ENCODE peak calls at places on chromosomes 1 and 21, in four cellular contexts. U, T, V and K are unnamed samples.

GRCh38 chr1:11643782-11644181 is 10.4 kb downstream of the FBXO2 start:
- DNase-seq in U (no peak), T (no peak), V (no peak), K (no peak)

GRCh38 chr1:16430598-16430997 is 6.6 kb downstream of the SPATA21 start:
- DNase-seq in U (no peak), T (peak; percentile 71), V (no peak), K (peak; percentile 32)

GRCh38 chr1:201051399-201051798 is 27.9 kb upstream of the KIF21B start:
- DNase-seq in U (no peak), T (no peak), V (no peak), K (no peak)

GRCh38 chr1:169103443-169103842 is 3.0 kb upstream of the ATP1B1 start:
- DNase-seq in U (no peak), T (no peak), V (no peak), K (no peak)

GRCh38 chr1:38624341-38625039 is 235.1 kb downstream of the RRAGC start:
- DNase-seq in U (no peak), T (no peak), V (no peak), K (no peak)

GRCh38 chr1:204408074-204408507 is 3.5 kb downstream of the PPP1R15B start:
- DNase-seq in U (no peak), T (no peak), V (no peak), K (no peak)

GRCh38 chr1:13783551-13783950 is 83.6 kb downstream of the PRDM2 start:
- DNase-seq in U (no peak), T (no peak), V (no peak), K (no peak)

GRCh38 chr1:93670141-93670540 is 11.5 kb downstream of the BCAR3 start:
- DNase-seq in U (no peak), T (no peak), V (no peak), K (peak; percentile 68)

GRCh38 chr1:162557536-162557935 is 4.0 kb upstream of the UAP1 start:
- DNase-seq in U (no peak), T (no peak), V (no peak), K (no peak)

GRCh38 chr1:119327066-119327435 is 41.5 kb upstream of the HAO2 start:
- DNase-seq in U (peak; percentile 50), T (no peak), V (no peak), K (no peak)

GRCh38 chr21:42684109-42684916 is 30.9 kb downstream of the PDE9A start:
- DNase-seq in U (no peak), T (no peak), V (no peak), K (no peak)

GRCh38 chr1:65235867-65236805 is 73.2 kb upstream of the DNAJC6 start:
- DNase-seq in U (peak; percentile 46), T (peak; percentile 24), V (no peak), K (peak; percentile 41)

GRCh38 chr1:23020731-23021130 is 1.5 kb downstream of the KDM1A start:
- DNase-seq in U (peak; percentile 34), T (no peak), V (no peak), K (no peak)

GRCh38 chr21:43031121-43031624 is 44.5 kb downstream of the CBS start:
- DNase-seq in U (no peak), T (no peak), V (no peak), K (no peak)

GRCh38 chr1:32684167-32684811 is 18.3 kb downstream of the SYNC start:
- DNase-seq in U (no peak), T (no peak), V (no peak), K (no peak)

GRCh38 chr1:11158720-11159321 is 30.3 kb upstream of the ANGPTL7 start:
- DNase-seq in U (no peak), T (no peak), V (no peak), K (no peak)

GRCh38 chr1:40751802-40752201 is 31.8 kb upstream of the KCNQ4 start:
- DNase-seq in U (no peak), T (no peak), V (no peak), K (no peak)

GRCh38 chr1:214801191-214801590 is 198.2 kb downstream of the CENPF start:
- DNase-seq in U (no peak), T (no peak), V (no peak), K (no peak)

GRCh38 chr1:12285496-12286143 is 55.8 kb downstream of the VPS13D start:
- DNase-seq in U (no peak), T (no peak), V (no peak), K (no peak)

GRCh38 chr1:160743266-160743665 is 4.2 kb downstream of the SLAMF7 start:
- DNase-seq in U (no peak), T (no peak), V (no peak), K (no peak)

GRCh38 chr1:90568436-90568835 is 148.7 kb downstream of the BARHL2 start:
- DNase-seq in U (no peak), T (no peak), V (no peak), K (no peak)

DNA sequence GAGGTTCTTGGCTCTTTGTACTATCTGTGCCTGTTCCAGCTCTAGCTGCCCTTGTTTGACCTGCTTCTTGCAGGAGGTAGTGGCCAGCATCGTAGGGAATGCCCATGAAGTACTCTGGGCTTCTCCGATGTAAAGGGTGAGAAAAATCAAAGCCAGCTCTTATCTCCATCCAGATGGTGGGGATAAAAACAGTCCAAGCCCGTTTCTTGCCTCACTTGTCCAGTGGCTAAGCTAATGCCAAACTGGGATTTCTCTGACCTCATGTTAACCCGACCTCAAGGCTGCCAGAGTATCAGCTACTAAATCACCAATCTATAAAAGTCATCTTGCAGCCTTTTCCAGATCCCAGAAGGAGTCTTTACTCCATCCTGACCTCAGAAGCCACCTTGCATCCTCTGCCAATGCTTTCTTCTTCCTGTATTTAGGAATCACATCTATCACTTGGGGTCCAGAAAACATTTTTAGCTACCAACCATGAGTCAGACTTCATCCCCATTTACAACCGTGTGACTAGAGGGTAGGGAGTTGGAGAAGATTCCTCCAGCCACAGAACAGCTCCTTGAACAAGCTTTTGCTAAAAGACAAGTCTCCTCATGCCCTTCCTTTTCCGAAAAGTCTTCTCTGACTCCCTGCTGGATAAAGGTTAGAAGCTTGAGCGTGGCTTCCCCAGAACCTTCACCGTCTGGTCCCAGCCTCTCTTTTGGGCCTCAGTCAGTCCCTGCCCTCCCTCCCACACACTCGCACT is 35.9 kb downstream of the KCNC4 start:
- DNase-seq in U (no peak), T (no peak), V (no peak), K (no peak)
- TF ChIP-seq ZNF274 in U (no peak), T (no peak), V (no peak), K (no peak)

DNA sequence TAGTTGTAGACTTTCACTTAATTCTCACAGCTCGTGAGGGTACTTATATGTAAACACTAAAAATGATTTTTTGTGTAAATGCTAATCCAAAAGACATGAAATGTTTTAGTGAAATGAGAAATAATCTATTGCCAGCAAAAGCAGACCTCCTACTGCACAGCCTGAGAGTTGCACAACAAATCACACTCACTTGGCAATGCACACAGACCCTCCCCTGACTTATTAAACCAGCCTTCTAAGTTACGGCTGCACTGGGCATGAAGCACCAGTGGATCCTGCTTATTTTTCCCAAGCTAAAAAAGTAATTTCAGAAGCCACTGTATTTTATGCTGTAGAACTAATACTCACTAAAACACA is 10.3 kb downstream of the ERRFI1 start:
- DNase-seq in U (no peak), T (no peak), V (no peak), K (no peak)
- H2AFZ ChIP-seq in U (no peak overlapping the region), T (no peak overlapping the region), V (no peak overlapping the region), K (no peak overlapping the region)

DNA sequence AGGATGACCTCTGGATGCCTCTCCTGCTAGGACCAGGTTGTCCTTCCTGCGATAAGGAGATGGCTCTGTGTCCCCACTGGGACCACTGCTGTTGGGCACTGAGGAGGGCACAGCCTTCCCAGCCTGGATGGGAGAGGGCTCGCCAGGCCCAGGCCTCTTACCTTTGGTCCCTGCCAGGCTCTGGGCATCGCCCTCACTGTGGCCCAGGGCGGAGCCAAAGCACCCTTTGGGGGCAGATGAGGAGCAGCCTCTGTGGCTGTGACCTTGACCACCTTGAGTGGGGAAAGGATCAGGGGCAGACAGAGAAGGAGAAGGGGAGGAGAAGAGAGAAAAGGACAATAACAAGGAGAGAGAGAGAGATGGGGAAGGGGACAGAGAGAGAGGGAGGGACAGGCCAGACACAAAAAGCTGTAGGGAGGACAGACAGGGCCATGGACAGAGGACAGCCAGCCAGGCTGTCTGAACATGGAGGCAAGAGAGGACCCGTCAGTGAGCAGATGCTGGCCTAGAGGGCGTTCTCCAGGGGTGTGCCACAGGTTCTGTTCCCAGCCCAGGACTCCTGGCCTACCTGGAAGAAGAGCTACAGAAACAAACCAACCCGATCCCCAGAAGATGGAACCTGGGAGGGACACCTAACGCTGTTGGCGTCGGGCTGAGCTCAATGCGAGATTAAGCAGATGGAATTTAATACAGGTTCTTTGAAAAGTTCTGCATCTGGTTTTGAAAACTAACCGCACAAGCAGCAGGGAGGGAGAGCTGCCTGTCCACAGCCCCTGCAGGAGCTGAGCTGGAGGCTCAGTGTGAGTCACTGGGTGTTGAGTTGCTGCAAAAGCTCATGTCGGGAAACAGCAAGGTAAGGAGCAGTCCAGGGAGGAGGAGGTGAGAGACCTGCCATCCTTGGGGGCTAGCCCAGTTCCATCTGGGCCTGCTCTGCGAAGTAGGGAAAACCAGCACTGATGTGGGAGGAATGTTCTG is 262.1 kb downstream of the PTPRU start:
- DNase-seq in U (no peak), T (no peak), V (no peak), K (no peak)
- TF ChIP-seq ZNF274 in U (no peak), T (no peak), V (no peak), K (no peak)

DNA sequence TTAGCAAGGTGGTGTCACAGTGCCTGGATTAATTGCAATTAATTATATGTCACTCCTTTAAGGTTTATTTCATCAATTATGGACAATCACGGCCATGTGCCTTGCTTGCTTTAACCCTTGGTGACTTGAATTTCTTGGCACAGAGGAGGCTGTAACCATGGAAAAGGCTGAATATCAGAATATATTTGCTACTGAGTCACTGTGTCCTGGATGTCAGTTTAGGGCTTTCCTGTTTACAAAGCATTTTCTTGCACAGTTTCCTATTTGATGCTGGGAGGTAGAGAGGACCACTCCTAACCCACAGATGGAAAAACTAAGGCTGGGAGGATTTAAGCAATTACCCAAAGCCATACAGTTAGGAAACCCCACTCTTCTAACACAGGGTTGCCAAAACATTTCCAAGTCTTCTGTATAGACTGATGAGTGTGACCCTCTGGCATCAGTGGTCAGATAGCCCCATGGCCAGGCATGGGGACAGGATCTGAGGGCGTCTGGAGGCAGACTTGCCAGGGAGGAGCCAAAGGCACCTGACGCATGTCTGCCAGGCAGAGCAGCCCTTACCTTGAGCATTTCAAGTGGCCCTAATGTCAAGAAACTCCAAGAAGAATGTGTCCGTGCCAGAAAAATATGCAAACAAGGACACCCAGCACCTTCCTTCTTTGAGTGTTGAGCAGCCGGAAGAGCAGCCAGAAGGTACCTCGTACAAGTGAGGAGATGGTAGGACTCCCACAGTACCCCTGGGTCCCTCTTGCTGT is 34.4 kb downstream of the KCNN3 start:
- DNase-seq in U (no peak), T (no peak), V (no peak), K (no peak)
- H2AFZ ChIP-seq in U (no peak overlapping the region), T (no peak overlapping the region), V (no peak overlapping the region), K (no peak overlapping the region)

DNA sequence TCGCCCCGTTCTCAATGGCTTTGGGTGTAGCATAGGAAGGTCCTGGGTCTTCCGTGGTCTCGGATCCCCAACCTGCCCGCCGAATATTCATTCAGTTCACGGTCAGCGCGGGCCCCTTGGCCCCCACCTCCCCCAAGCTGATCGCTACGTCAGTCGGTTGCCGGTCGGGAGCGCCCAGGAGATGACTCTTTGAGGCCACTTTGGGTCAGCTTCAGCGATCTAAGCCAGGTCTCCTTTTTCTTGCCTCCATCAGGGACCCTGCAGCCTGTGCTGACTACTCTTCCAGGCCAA is 12.8 kb downstream of the HLX start:
- DNase-seq in U (no peak), T (no peak), V (no peak), K (no peak)
- TF ChIP-seq ZNF274 in U (no peak), T (no peak), V (no peak), K (no peak)